ENCODE peak calls at places on chromosomes 5 and 9, in nine cellular contexts. One of them, this sample, is unnamed.
A peak's percentile ranks its signal among the peaks of the same experiment; 100 is the strongest.

GRCh38 chr9:110897899-110898298 is 140.4 kb downstream of the LPAR1 start:
- DNase-seq in stimulated activated CD4-positive, alpha-beta T cell treated with anti-CD3 and anti-CD28 coated beads, Interleukin-4, amount 100 ng/mL, for 1 hour: no peak
- DNase-seq in Caco-2: no peak
- DNase-seq in psoas muscle: no peak
- DNase-seq in fibroblast of the aortic adventitia: peak; percentile 49
- DNase-seq in non-pigmented ciliary epithelial cell: no peak
- DNase-seq in mesothelial cell of epicardium: no peak
- DNase-seq in NCI-H1092 treated with DMSO at 0.1 percent for 48 hours: no peak
- DNase-seq in NCI-H510A: no peak
- DNase-seq in this sample: no peak

GRCh38 chr9:82117025-82117424 is 128.5 kb downstream of the SPATA31D1 start:
- DNase-seq in stimulated activated CD4-positive, alpha-beta T cell treated with anti-CD3 and anti-CD28 coated beads, Interleukin-4, amount 100 ng/mL, for 1 hour: no peak
- DNase-seq in Caco-2: no peak
- DNase-seq in psoas muscle: no peak
- DNase-seq in fibroblast of the aortic adventitia: peak; percentile 51
- DNase-seq in non-pigmented ciliary epithelial cell: no peak
- DNase-seq in mesothelial cell of epicardium: no peak
- DNase-seq in NCI-H1092 treated with DMSO at 0.1 percent for 48 hours: peak; percentile 64
- DNase-seq in NCI-H510A: no peak
- DNase-seq in this sample: no peak

GRCh38 chr5:124179788-124180187 is 566.7 kb downstream of the ZNF608 start:
- DNase-seq in stimulated activated CD4-positive, alpha-beta T cell treated with anti-CD3 and anti-CD28 coated beads, Interleukin-4, amount 100 ng/mL, for 1 hour: no peak
- DNase-seq in Caco-2: no peak
- DNase-seq in psoas muscle: no peak
- DNase-seq in fibroblast of the aortic adventitia: no peak
- DNase-seq in non-pigmented ciliary epithelial cell: no peak
- DNase-seq in mesothelial cell of epicardium: no peak
- DNase-seq in NCI-H1092 treated with DMSO at 0.1 percent for 48 hours: no peak
- DNase-seq in NCI-H510A: no peak
- DNase-seq in this sample: no peak

GRCh38 chr5:58165152-58165551 is 294.7 kb downstream of the PLK2 start:
- DNase-seq in stimulated activated CD4-positive, alpha-beta T cell treated with anti-CD3 and anti-CD28 coated beads, Interleukin-4, amount 100 ng/mL, for 1 hour: no peak
- DNase-seq in Caco-2: no peak
- DNase-seq in psoas muscle: no peak
- DNase-seq in fibroblast of the aortic adventitia: no peak
- DNase-seq in non-pigmented ciliary epithelial cell: no peak
- DNase-seq in mesothelial cell of epicardium: no peak
- DNase-seq in NCI-H1092 treated with DMSO at 0.1 percent for 48 hours: no peak
- DNase-seq in NCI-H510A: no peak
- DNase-seq in this sample: no peak

GRCh38 chr9:132698989-132699388 is 28.7 kb downstream of the GTF3C4 start:
- DNase-seq in stimulated activated CD4-positive, alpha-beta T cell treated with anti-CD3 and anti-CD28 coated beads, Interleukin-4, amount 100 ng/mL, for 1 hour: no peak
- DNase-seq in Caco-2: no peak
- DNase-seq in psoas muscle: no peak
- DNase-seq in fibroblast of the aortic adventitia: peak; percentile 45
- DNase-seq in non-pigmented ciliary epithelial cell: no peak
- DNase-seq in mesothelial cell of epicardium: no peak
- DNase-seq in NCI-H1092 treated with DMSO at 0.1 percent for 48 hours: no peak
- DNase-seq in NCI-H510A: no peak
- DNase-seq in this sample: no peak

GRCh38 chr9:98808411-98808815 is 943 bp downstream of the GALNT12 start:
- DNase-seq in stimulated activated CD4-positive, alpha-beta T cell treated with anti-CD3 and anti-CD28 coated beads, Interleukin-4, amount 100 ng/mL, for 1 hour: no peak
- DNase-seq in Caco-2: no peak
- DNase-seq in psoas muscle: no peak
- DNase-seq in fibroblast of the aortic adventitia: no peak
- DNase-seq in non-pigmented ciliary epithelial cell: no peak
- DNase-seq in mesothelial cell of epicardium: no peak
- DNase-seq in NCI-H1092 treated with DMSO at 0.1 percent for 48 hours: peak; percentile 18
- DNase-seq in NCI-H510A: peak; percentile 66
- DNase-seq in this sample: no peak

GRCh38 chr5:92977766-92978555 is 603.1 kb downstream of the NR2F1-AS1 start:
- DNase-seq in stimulated activated CD4-positive, alpha-beta T cell treated with anti-CD3 and anti-CD28 coated beads, Interleukin-4, amount 100 ng/mL, for 1 hour: no peak
- DNase-seq in Caco-2: no peak
- DNase-seq in psoas muscle: no peak
- DNase-seq in fibroblast of the aortic adventitia: no peak
- DNase-seq in non-pigmented ciliary epithelial cell: no peak
- DNase-seq in mesothelial cell of epicardium: no peak
- DNase-seq in NCI-H1092 treated with DMSO at 0.1 percent for 48 hours: no peak
- DNase-seq in NCI-H510A: no peak
- DNase-seq in this sample: no peak

GRCh38 chr9:33346564-33346963 is 55.8 kb downstream of the AQP7 start:
- DNase-seq in stimulated activated CD4-positive, alpha-beta T cell treated with anti-CD3 and anti-CD28 coated beads, Interleukin-4, amount 100 ng/mL, for 1 hour: no peak
- DNase-seq in Caco-2: no peak
- DNase-seq in psoas muscle: no peak
- DNase-seq in fibroblast of the aortic adventitia: peak; percentile 64
- DNase-seq in non-pigmented ciliary epithelial cell: no peak
- DNase-seq in mesothelial cell of epicardium: no peak
- DNase-seq in NCI-H1092 treated with DMSO at 0.1 percent for 48 hours: no peak
- DNase-seq in NCI-H510A: no peak
- DNase-seq in this sample: no peak

GRCh38 chr5:131110256-131110594 is 54.8 kb downstream of the HINT1 start:
- DNase-seq in stimulated activated CD4-positive, alpha-beta T cell treated with anti-CD3 and anti-CD28 coated beads, Interleukin-4, amount 100 ng/mL, for 1 hour: no peak
- DNase-seq in Caco-2: no peak
- DNase-seq in psoas muscle: no peak
- DNase-seq in fibroblast of the aortic adventitia: no peak
- DNase-seq in non-pigmented ciliary epithelial cell: no peak
- DNase-seq in mesothelial cell of epicardium: no peak
- DNase-seq in NCI-H1092 treated with DMSO at 0.1 percent for 48 hours: no peak
- DNase-seq in NCI-H510A: no peak
- DNase-seq in this sample: no peak

GRCh38 chr9:99980578-99980977 is 74.1 kb downstream of the STX17 start:
- DNase-seq in stimulated activated CD4-positive, alpha-beta T cell treated with anti-CD3 and anti-CD28 coated beads, Interleukin-4, amount 100 ng/mL, for 1 hour: no peak
- DNase-seq in Caco-2: no peak
- DNase-seq in psoas muscle: no peak
- DNase-seq in fibroblast of the aortic adventitia: no peak
- DNase-seq in non-pigmented ciliary epithelial cell: no peak
- DNase-seq in mesothelial cell of epicardium: no peak
- DNase-seq in NCI-H1092 treated with DMSO at 0.1 percent for 48 hours: no peak
- DNase-seq in NCI-H510A: no peak
- DNase-seq in this sample: no peak

This sample was measured in breast epithelium.